ENCODE peak calls at places on chromosomes 7 and 10, in ten cellular contexts. Q is IMR-90; S is stimulated activated CD8-positive, alpha-beta memory T cell treated with anti-CD3 and anti-CD28 coated beads, Interleukin-15, amount 100 ng/mL, for 4 hours; B is dorsolateral prefrontal cortex; U is NCI-H774; E is NCI-H1092; X is retina; N is AG04449; M is germinal center; T is fibroblast of lung. V is an unnamed sample.

GRCh38 chr7:17822557-17823173 is 117.6 kb downstream of the SNX13 start:
- DNase-seq in Q (no peak), T (no peak), S (no peak), X (no peak), M (no peak), E (no peak), B (no peak), U (no peak), N (no peak), V (no peak)

GRCh38 chr10:55449981-55450380 is 649.0 kb upstream of the PCDH15 start:
- DNase-seq in Q (no peak), T (no peak), S (no peak), U (no peak), X (no peak), N (no peak), B (no peak), M (no peak), E (no peak), V (no peak)

GRCh38 chr7:66837007-66837406 is 84.0 kb upstream of the TMEM248 start:
- DNase-seq in Q (peak), U (no peak), S (no peak), E (no peak), X (no peak), B (no peak), N (no peak), T (no peak), M (peak), V (no peak)

GRCh38 chr10:71724539-71724938 is 5.0 kb upstream of the C10orf105 start:
- DNase-seq in M (no peak), S (no peak), Q (no peak), X (no peak), B (no peak), T (no peak), E (no peak), N (no peak), U (no peak), V (no peak)

GRCh38 chr7:148916186-148916585 is 32.1 kb upstream of the EZH2 start:
- DNase-seq in E (no peak), M (no peak), T (peak), X (no peak), U (no peak), Q (peak), S (no peak), B (no peak), N (peak), V (no peak)

GRCh38 chr10:21191512-21191911 is 294.4 kb upstream of the NEBL start:
- DNase-seq in U (no peak), N (no peak), T (no peak), E (no peak), Q (no peak), S (no peak), M (no peak), X (no peak), B (no peak), V (no peak)

GRCh38 chr10:86102446-86102845 is 264.1 kb downstream of the GRID1 start:
- DNase-seq in E (no peak), X (no peak), M (no peak), Q (no peak), T (no peak), N (no peak), B (no peak), U (no peak), S (no peak), V (no peak)

GRCh38 chr10:21746118-21746517 is 212.1 kb downstream of the MLLT10 start:
- DNase-seq in T (no peak), X (no peak), N (no peak), S (no peak), B (no peak), Q (no peak), M (no peak), E (no peak), U (no peak), V (no peak)

GRCh38 chr7:128168667-128169210 is 72.3 kb upstream of the LEP start:
- DNase-seq in Q (no peak), B (no peak), N (no peak), X (peak), T (peak), E (no peak), U (no peak), S (no peak), M (no peak), V (no peak)

GRCh38 chr7:5357951-5358350 is 65.7 kb downstream of the TNRC18 start:
- DNase-seq in T (peak), N (no peak), S (no peak), U (no peak), Q (no peak), B (no peak), X (no peak), E (no peak), M (no peak), V (no peak)

GRCh38 chr10:121579656-121580055 is 18.6 kb downstream of the FGFR2 start:
- DNase-seq in B (no peak), Q (no peak), U (no peak), E (no peak), S (no peak), N (no peak), X (no peak), M (no peak), T (peak), V (no peak)

GRCh38 chr10:1406976-1407945 is 330.1 kb downstream of the ADARB2 start:
- DNase-seq in E (no peak), M (no peak), S (no peak), B (no peak), T (no peak), X (no peak), U (no peak), Q (no peak), N (no peak), V (no peak)

GRCh38 chr7:82172017-82172416 is 271.6 kb downstream of the CACNA2D1 start:
- DNase-seq in B (no peak), S (no peak), M (no peak), E (no peak), X (no peak), N (no peak), Q (no peak), U (no peak), T (no peak), V (no peak)

GRCh38 chr10:79555910-79556309 is 4.3 kb downstream of the SFTPA2 start:
- DNase-seq in Q (no peak), E (no peak), U (no peak), X (no peak), B (no peak), N (no peak), S (no peak), M (no peak), T (no peak), V (no peak)

GRCh38 chr10:102627446-102628293 is 16.6 kb upstream of the TRIM8 start:
- DNase-seq in M (no peak), Q (peak), N (no peak), E (no peak), X (peak), B (no peak), T (peak), S (no peak), U (no peak), V (no peak)

GRCh38 chr10:30481603-30482002 is 47.6 kb downstream of the MAP3K8 start:
- DNase-seq in B (no peak), S (no peak), Q (no peak), T (no peak), U (no peak), N (no peak), M (no peak), E (no peak), X (no peak), V (no peak)

GRCh38 chr10:72612203-72612826 is 13.6 kb downstream of the MICU1 start:
- DNase-seq in X (no peak), N (no peak), U (peak), B (no peak), Q (no peak), T (peak), S (no peak), E (peak), M (no peak), V (no peak)

GRCh38 chr7:6162650-6163366 is 109.6 kb downstream of the CYTH3 start:
- DNase-seq in T (no peak), S (no peak), Q (no peak), M (no peak), U (no peak), X (no peak), N (no peak), E (no peak), B (no peak), V (no peak)

GRCh38 chr10:63323930-63324854 is 141.6 kb downstream of the JMJD1C start:
- DNase-seq in T (no peak), B (no peak), U (no peak), N (no peak), X (no peak), Q (no peak), S (no peak), M (no peak), E (no peak), V (no peak)

GRCh38 chr7:42456756-42457276 is 219.8 kb upstream of the GLI3 start:
- DNase-seq in X (no peak), N (no peak), Q (no peak), S (no peak), E (no peak), M (no peak), B (no peak), U (no peak), T (no peak), V (no peak)

GRCh38 chr7:135169141-135169935 is 1.2 kb downstream of the CYREN start:
- DNase-seq in E (no peak), M (peak), N (no peak), X (peak), U (no peak), S (no peak), B (no peak), Q (peak), T (peak), V (no peak)